ENCODE peak calls at places on chromosome 6, in four cellular contexts. P is SJSA1, T is AG09309, N is A549. C is an unnamed sample.

GRCh38 chr6:146578054-146578453 is 20.7 kb upstream of the ADGB start:
- DNase-seq in N (no peak), P (no peak), T (no peak), C (no peak)

GRCh38 chr6:43496370-43497128 is 13.6 kb downstream of the LRRC73 start:
- DNase-seq in T (no peak), P (no peak), N (peak), C (no peak)

GRCh38 chr6:131979515-131980337 is 28.6 kb upstream of the CCN2 start:
- DNase-seq in N (no peak), T (peak), P (no peak), C (peak)

GRCh38 chr6:45422541-45423110 is 44.9 kb upstream of the SUPT3H start:
- DNase-seq in T (no peak), N (peak), P (peak), C (no peak)

GRCh38 chr6:43967692-43968091 is 159.6 kb downstream of the MRPL14 start:
- DNase-seq in N (no peak), T (no peak), P (no peak), C (no peak)

GRCh38 chr6:148617522-148617921 is 129.3 kb upstream of the UST start:
- DNase-seq in N (no peak), T (peak), P (no peak), C (no peak)

GRCh38 chr6:146914563-146915483 is 289.4 kb upstream of the STXBP5 start:
- DNase-seq in T (peak), N (peak), P (peak), C (peak)

GRCh38 chr6:1726341-1726763 is 116.6 kb downstream of the FOXC1 start:
- DNase-seq in P (no peak), T (no peak), N (no peak), C (no peak)

GRCh38 chr6:6825153-6825847 is 236.8 kb downstream of the LY86 start:
- DNase-seq in P (no peak), N (no peak), T (no peak), C (no peak)

GRCh38 chr6:89035252-89036106 is 45.1 kb upstream of the PNRC1 start:
- DNase-seq in P (peak), T (peak), N (peak), C (peak)

GRCh38 chr6:132504757-132505156 is 8.2 kb downstream of the STX7 start:
- DNase-seq in P (no peak), T (no peak), N (no peak), C (no peak)

GRCh38 chr6:5108068-5108467 is 22.9 kb downstream of the PPP1R3G start:
- DNase-seq in T (no peak), N (no peak), P (no peak), C (no peak)

GRCh38 chr6:55748880-55749279 is 126.5 kb downstream of the BMP5 start:
- DNase-seq in T (no peak), P (no peak), N (no peak), C (no peak)

GRCh38 chr6:160667854-160668481 is 3.9 kb upstream of the LPA start:
- DNase-seq in T (no peak), P (no peak), N (peak), C (no peak)

GRCh38 chr6:31732029-31732428 is 2.9 kb upstream of the DDAH2 start:
- DNase-seq in N (no peak), P (no peak), T (no peak), C (no peak)

GRCh38 chr6:31736026-31736767 is at the start of gene CLIC1:
- DNase-seq in N (peak), P (peak), T (no peak), C (peak)

GRCh38 chr6:31734703-31735500 is 1.4 kb downstream of the CLIC1 start:
- DNase-seq in T (no peak), P (peak), N (peak), C (peak)

GRCh38 chr6:31733734-31734133 is 2.6 kb downstream of the CLIC1 start:
- DNase-seq in N (no peak), T (no peak), P (no peak), C (no peak)

GRCh38 chr6:31734247-31734702 is 2.1 kb downstream of the CLIC1 start:
- DNase-seq in P (no peak), T (no peak), N (no peak), C (no peak)
- H3K4me3 ChIP-seq in P (peak), T (peak), N (peak), C (peak)

GRCh38 chr6:137297887-137298286 is 78.7 kb upstream of the IFNGR1 start:
- DNase-seq in P (no peak), T (no peak), N (no peak), C (peak)
- H3K4me3 ChIP-seq in P (no peak), T (no peak), N (no peak), C (no peak)

GRCh38 chr6:122322824-122323223 is 76.6 kb upstream of the HSF2 start:
- DNase-seq in N (no peak), P (no peak), T (peak), C (peak)
- H3K4me3 ChIP-seq in N (no peak), P (peak), T (peak), C (peak)

DNA sequence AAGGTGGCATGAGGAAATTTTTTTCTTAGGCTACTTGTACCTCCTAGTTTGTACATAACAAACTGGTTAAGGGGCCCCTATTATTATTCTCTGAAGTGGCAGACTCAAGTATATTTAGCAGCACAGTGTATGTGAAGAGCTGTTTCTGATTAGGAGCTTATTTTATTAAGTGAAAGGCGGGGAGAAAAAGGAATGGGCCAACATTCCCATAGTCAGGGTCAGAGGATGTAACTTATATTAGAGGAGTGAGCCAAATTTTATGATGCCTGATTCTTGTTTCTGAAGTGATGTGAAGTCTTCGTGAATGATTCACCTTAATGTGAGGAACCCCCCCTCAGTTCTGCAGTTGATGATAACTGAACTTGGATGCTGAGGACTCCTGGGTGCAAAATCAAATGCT is 2.8 kb downstream of the HECA start:
- DNase-seq in P (no peak), N (no peak), T (no peak), C (no peak)
- H3K4me3 ChIP-seq in P (no peak), N (no peak), T (no peak), C (no peak)

C was measured in skeletal muscle cell.